ENCODE peak calls at places on chromosomes 2 and 18, in four cellular contexts. Z is caudate nucleus, D is KG1, J is putamen. K is an unnamed sample.
A peak's percentile ranks its signal among the peaks of the same experiment; 100 is the strongest.

GRCh38 chr2:203532957-203533695 is 2.0 kb downstream of the RAPH1 start:
- DNase-seq in D (no peak), Z (no peak), J (peak; percentile 17), K (peak; percentile 61)

GRCh38 chr18:48885266-48885950 is 65.4 kb downstream of the SMAD7 start:
- DNase-seq in Z (no peak), J (no peak), D (no peak), K (no peak)

GRCh38 chr18:44771957-44772917 is 91.5 kb downstream of the SETBP1 start:
- DNase-seq in Z (no peak), D (no peak), J (no peak), K (peak; percentile 12)

GRCh38 chr2:44205169-44205568 is 36.5 kb downstream of the PPM1B start:
- DNase-seq in D (no peak), J (no peak), Z (no peak), K (no peak)

GRCh38 chr18:12015697-12016062 is 34.4 kb downstream of the IMPA2 start:
- DNase-seq in Z (no peak), J (no peak), D (no peak), K (peak; percentile 27)

GRCh38 chr18:49811151-49811938 is 2.0 kb downstream of the ACAA2 start:
- DNase-seq in J (no peak), D (no peak), Z (no peak), K (no peak)

GRCh38 chr2:240868286-240869108 is at the start of gene AGXT:
- DNase-seq in Z (no peak), J (no peak), D (no peak), K (no peak)

GRCh38 chr2:236680461-236680860 is 110.8 kb downstream of the ACKR3 start:
- DNase-seq in J (no peak), Z (no peak), D (no peak), K (no peak)

GRCh38 chr2:13308989-13309388 is 592.3 kb downstream of the TRIB2 start:
- DNase-seq in J (no peak), Z (no peak), D (no peak), K (no peak)

GRCh38 chr2:127634066-127634617 is 11.8 kb upstream of the GPR17 start:
- DNase-seq in Z (no peak), D (no peak), J (no peak), K (no peak)

GRCh38 chr2:142218471-142218870 is 87.7 kb upstream of the LRP1B start:
- DNase-seq in Z (no peak), J (no peak), D (no peak), K (no peak)

GRCh38 chr2:19435815-19436214 is 77.4 kb upstream of the OSR1 start:
- DNase-seq in Z (no peak), J (no peak), D (no peak), K (peak; percentile 20)

GRCh38 chr2:113157108-113157896 is 16.5 kb upstream of the PSD4 start:
- DNase-seq in D (peak; percentile 15), Z (no peak), J (no peak), K (peak; percentile 68)

K was measured in AG20443.